ENCODE peak calls at places on chromosomes 16 and 17, in six cellular contexts. F is GM12878, N is mesenchymal stem cell, Y is endothelial cell of umbilical vein, M is GM23338, X is mammary epithelial cell. H is an unnamed sample.

GRCh38 chr17:77474292-77474988 is 333.7 kb downstream of the SEC14L1 start:
- DNase-seq in F (no peak), N (no peak), Y (no peak), M (no peak), X (no peak), H (peak)

GRCh38 chr16:84874553-84874952 is 54.8 kb downstream of the CRISPLD2 start:
- DNase-seq in F (no peak), N (no peak), Y (no peak), M (no peak), X (no peak), H (no peak)

GRCh38 chr17:75129576-75129975 is 2.0 kb downstream of the NT5C start:
- DNase-seq in F (no peak), N (no peak), Y (no peak), M (no peak), X (no peak), H (no peak)

GRCh38 chr16:65666132-65666869 is 544.4 kb upstream of the CDH11 start:
- DNase-seq in F (no peak), N (no peak), Y (no peak), M (peak), X (peak), H (no peak)

GRCh38 chr16:19844945-19845641 is 39.6 kb downstream of the GPRC5B start:
- DNase-seq in F (no peak), N (peak), Y (no peak), M (no peak), X (no peak), H (peak)

GRCh38 chr16:66359012-66359411 is 7.5 kb upstream of the CDH5 start:
- DNase-seq in F (no peak), N (peak), Y (peak), M (no peak), X (peak), H (peak)

GRCh38 chr17:37019117-37019744 is 70.5 kb downstream of the AATF start:
- DNase-seq in F (no peak), N (no peak), Y (no peak), M (no peak), X (no peak), H (no peak)

GRCh38 chr16:87603684-87604571 is 1.6 kb downstream of the JPH3 start:
- DNase-seq in F (no peak), N (no peak), Y (no peak), M (peak), X (no peak), H (no peak)

GRCh38 chr16:71542377-71542776 is 16.2 kb downstream of the CHST4 start:
- DNase-seq in F (no peak), N (peak), Y (peak), M (peak), X (peak), H (peak)

GRCh38 chr16:67882374-67883145 is 2.1 kb upstream of the NRN1L start:
- DNase-seq in F (no peak), N (no peak), Y (no peak), M (no peak), X (no peak), H (no peak)

GRCh38 chr16:6081320-6081976 is 983.9 kb upstream of the EEF2KMT start:
- DNase-seq in F (no peak), N (no peak), Y (no peak), M (peak), X (peak), H (peak)

GRCh38 chr16:11101695-11102522 is 154.1 kb downstream of the SOCS1 start:
- DNase-seq in F (no peak), N (peak), Y (peak), M (no peak), X (no peak), H (no peak)

GRCh38 chr16:77991701-77992100 is 30.6 kb upstream of the CLEC3A start:
- DNase-seq in F (no peak), N (no peak), Y (no peak), M (no peak), X (peak), H (no peak)

GRCh38 chr17:36941265-36942021 is 4.2 kb downstream of the LHX1 start:
- DNase-seq in F (no peak), N (no peak), Y (no peak), M (peak), X (no peak), H (no peak)

GRCh38 chr16:19559242-19559910 is 3.9 kb downstream of the VPS35L start:
- DNase-seq in F (no peak), N (peak), Y (peak), M (peak), X (peak), H (peak)

GRCh38 chr17:1882836-1883235 is 53.0 kb downstream of the RPA1 start:
- DNase-seq in F (no peak), N (peak), Y (peak), M (peak), X (peak), H (peak)

GRCh38 chr16:68825427-68825826 is 17.9 kb upstream of the TANGO6 start:
- DNase-seq in F (no peak), N (no peak), Y (no peak), M (no peak), X (no peak), H (no peak)

GRCh38 chr17:20158580-20158979 is 149.4 kb downstream of the SPECC1 start:
- DNase-seq in F (no peak), N (no peak), Y (no peak), M (no peak), X (no peak), H (no peak)

GRCh38 chr16:73197598-73197997 is 149.7 kb upstream of the ZFHX3 start:
- DNase-seq in F (no peak), N (no peak), Y (no peak), M (no peak), X (no peak), H (no peak)

GRCh38 chr17:63930951-63931575 is 1.1 kb downstream of the CD79B start:
- DNase-seq in F (no peak), N (no peak), Y (no peak), M (peak), X (no peak), H (no peak)

GRCh38 chr17:66964930-66965800 is 658 bp downstream of the CACNG4 start:
- DNase-seq in F (no peak), N (no peak), Y (no peak), M (peak), X (no peak), H (no peak)

GRCh38 chr17:79840204-79840988 is 1.2 kb upstream of the CBX4 start:
- DNase-seq in F (no peak), N (peak), Y (peak), M (peak), X (no peak), H (peak)

GRCh38 chr17:29458066-29458465 is 67.9 kb downstream of the TAOK1 start:
- DNase-seq in F (no peak), N (no peak), Y (no peak), M (no peak), X (no peak), H (no peak)

GRCh38 chr16:27429981-27430441 is 28.0 kb downstream of the IL21R start:
- DNase-seq in F (no peak), N (no peak), Y (no peak), M (no peak), X (no peak), H (no peak)

GRCh38 chr17:49575524-49576120 is at the start of gene NXPH3:
- DNase-seq in F (no peak), N (peak), Y (peak), M (peak), X (peak), H (peak)

GRCh38 chr16:28524544-28525179 is 14.1 kb downstream of the NUPR1 start:
- DNase-seq in F (no peak), N (no peak), Y (no peak), M (no peak), X (no peak), H (peak)

GRCh38 chr16:22138482-22138881 is 23.8 kb upstream of the SDR42E2 start:
- DNase-seq in F (no peak), N (no peak), Y (no peak), M (no peak), X (no peak), H (no peak)

GRCh38 chr16:83953796-83954576 is 946 bp downstream of the OSGIN1 start:
- DNase-seq in F (no peak), N (peak), Y (peak), M (peak), X (peak), H (peak)

GRCh38 chr17:43800736-43801135 is 20.5 kb downstream of the CFAP97D1 start:
- DNase-seq in F (no peak), N (no peak), Y (no peak), M (no peak), X (no peak), H (no peak)

GRCh38 chr17:6491071-6491700 is 46.9 kb downstream of the PIMREG start:
- DNase-seq in F (no peak), N (no peak), Y (no peak), M (peak), X (no peak), H (no peak)

GRCh38 chr16:29656688-29657523 is 6.1 kb upstream of the SPN start:
- DNase-seq in F (no peak), N (no peak), Y (no peak), M (no peak), X (no peak), H (no peak)

GRCh38 chr16:29651950-29652349 is 11.1 kb upstream of the SPN start:
- DNase-seq in F (no peak), N (no peak), Y (no peak), M (no peak), X (no peak), H (no peak)

GRCh38 chr16:29649560-29650494 is 13.2 kb upstream of the SPN start:
- DNase-seq in F (no peak), N (no peak), Y (no peak), M (peak), X (no peak), H (no peak)

GRCh38 chr16:29658693-29659092 is 4.4 kb upstream of the SPN start:
- DNase-seq in F (no peak), N (no peak), Y (no peak), M (no peak), X (no peak), H (no peak)

GRCh38 chr16:29653436-29653835 is 9.6 kb upstream of the SPN start:
- DNase-seq in F (no peak), N (no peak), Y (no peak), M (no peak), X (no peak), H (no peak)
- H2AFZ ChIP-seq in F (peak), N (no peak), Y (no peak), M (peak), X (no peak), H (no peak)

DNA sequence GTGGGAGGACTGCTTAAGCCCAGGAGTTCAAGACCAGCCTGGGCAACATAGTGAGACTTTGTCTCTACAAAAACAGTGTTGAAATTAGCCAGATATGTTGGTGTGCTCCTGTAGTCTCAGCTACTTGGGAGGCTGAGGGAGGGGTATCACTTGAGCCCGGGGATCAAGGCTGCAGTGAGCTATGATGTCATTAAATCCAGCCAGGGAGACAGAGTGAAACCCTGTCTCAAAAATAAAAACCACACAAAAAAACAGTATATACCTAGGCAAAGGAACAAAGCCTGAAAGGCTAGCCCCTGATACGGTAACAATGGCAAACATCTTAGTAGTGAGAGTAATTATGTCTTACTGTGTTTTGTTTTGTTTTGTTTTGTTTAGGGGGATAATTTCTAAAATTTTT is 38.0 kb downstream of the TOM1L2 start:
- DNase-seq in F (no peak), N (no peak), Y (no peak), M (no peak), X (no peak), H (no peak)
- H3K27ac ChIP-seq in F (no peak), N (no peak), Y (no peak), M (no peak), X (no peak), H (peak)

DNA sequence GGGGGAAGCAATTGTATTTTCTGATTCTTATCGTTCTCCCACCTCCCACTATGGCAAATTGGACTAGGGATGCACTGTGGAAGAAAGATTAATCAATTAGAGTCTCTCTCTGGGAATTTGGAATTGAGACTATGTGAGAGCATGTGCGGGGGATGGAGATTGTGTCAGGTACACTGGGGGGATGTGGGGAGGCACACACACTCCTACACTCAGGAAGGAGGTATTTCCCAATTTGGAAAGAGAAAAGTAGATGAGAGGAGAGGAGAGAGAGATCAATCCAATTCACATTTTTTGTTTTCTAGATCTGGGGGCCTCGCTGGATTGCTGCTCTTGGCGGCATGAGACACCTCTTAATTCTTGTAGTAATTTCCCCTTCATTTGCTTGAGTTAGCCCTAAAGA is 14.3 kb upstream of the PRKCB start:
- DNase-seq in F (no peak), N (no peak), Y (no peak), M (no peak), X (no peak), H (no peak)
- H2AFZ ChIP-seq in F (no peak), N (no peak), Y (no peak), M (no peak), X (no peak), H (no peak)

DNA sequence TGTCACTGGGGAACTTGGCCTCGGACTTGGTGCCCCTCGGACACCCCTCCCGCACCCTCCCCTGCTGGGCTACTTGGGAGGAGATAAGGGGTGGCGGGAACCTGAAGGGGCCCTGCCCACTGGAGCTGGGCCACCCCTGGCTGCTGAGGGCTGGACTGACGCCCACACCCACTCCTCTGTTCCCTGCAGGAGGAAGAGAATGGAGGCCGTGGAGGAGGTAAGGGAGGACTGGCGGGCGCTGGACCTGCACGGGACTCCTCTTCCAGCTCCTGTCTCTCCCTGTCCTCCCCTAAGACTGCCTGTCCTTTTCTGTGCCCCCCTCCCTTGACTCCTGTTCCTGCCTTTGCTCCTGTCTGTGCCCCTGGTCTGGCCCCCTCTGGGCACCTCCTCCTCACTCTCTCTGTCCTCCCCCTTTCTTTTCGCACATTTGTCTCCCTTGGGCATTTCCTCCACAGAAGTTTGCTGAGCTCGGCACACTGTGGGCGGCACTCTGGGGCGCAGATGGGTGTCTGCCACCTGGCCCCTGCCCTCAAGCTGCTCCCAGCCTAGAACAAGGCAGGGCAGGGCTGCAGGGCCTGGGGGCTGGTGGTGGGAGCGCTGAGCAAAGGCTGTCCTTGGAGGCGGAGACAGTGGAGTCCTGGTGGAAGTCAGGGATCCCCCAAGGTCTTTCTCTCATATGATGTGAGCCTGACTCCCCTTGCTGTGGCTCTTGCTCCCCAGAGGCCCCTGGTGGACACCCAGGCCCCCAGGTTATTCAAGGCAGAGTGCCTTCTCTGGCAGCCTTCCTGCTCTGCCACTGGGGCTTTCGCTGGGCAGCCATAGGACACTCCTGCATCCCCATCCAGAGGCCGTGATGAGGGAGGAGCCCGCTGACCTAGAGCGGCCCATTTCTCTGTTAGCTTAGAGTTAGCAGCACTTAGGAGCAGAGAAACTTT is 32.7 kb downstream of the ARHGAP23 start:
- DNase-seq in F (no peak), N (no peak), Y (no peak), M (no peak), X (no peak), H (no peak)
- H3K27ac ChIP-seq in F (no peak), N (no peak), Y (no peak), M (peak), X (no peak), H (no peak)

GRCh38 chr17:32112416-32112815 is 29.9 kb upstream of the RHOT1 start:
- DNase-seq in F (no peak), N (no peak), Y (no peak), M (no peak), X (no peak), H (no peak)

GRCh38 chr17:32111141-32111771 is 31.0 kb upstream of the RHOT1 start:
- DNase-seq in F (no peak), N (peak), Y (peak), M (peak), X (no peak), H (peak)

GRCh38 chr17:32114536-32114935 is 27.8 kb upstream of the RHOT1 start:
- DNase-seq in F (no peak), N (no peak), Y (no peak), M (no peak), X (no peak), H (no peak)

GRCh38 chr17:32110596-32110995 is 31.7 kb upstream of the RHOT1 start:
- DNase-seq in F (no peak), N (no peak), Y (no peak), M (no peak), X (no peak), H (no peak)
- H2AFZ ChIP-seq in F (no peak), N (no peak), Y (peak), M (peak), X (no peak), H (no peak)